ENCODE peak calls at places on chromosomes 13 and 19, in four cellular contexts. S, H, B and W are unnamed samples.

GRCh38 chr19:40144947-40145748 is 46.1 kb upstream of the MAP3K10 start:
- DNase-seq in B (no peak), H (no peak), S (no peak), W (no peak)

GRCh38 chr13:56561327-56561726 is 579.4 kb upstream of the PRR20A start:
- DNase-seq in H (no peak), B (no peak), S (no peak), W (no peak)

GRCh38 chr19:13277104-13277809 is 127.0 kb downstream of the IER2 start:
- DNase-seq in H (peak; percentile 38), S (peak; percentile 61), B (peak; percentile 83), W (peak; percentile 79)

GRCh38 chr13:24187185-24187584 is 26.7 kb downstream of the SPATA13 start:
- DNase-seq in S (no peak), B (peak; percentile 46), H (no peak), W (no peak)

GRCh38 chr19:36051236-36051635 is 2.8 kb downstream of the THAP8 start:
- DNase-seq in S (peak; percentile 85), H (no peak), B (peak; percentile 29), W (no peak)

GRCh38 chr13:31172535-31172934 is 10.8 kb upstream of the HSPH1 start:
- DNase-seq in B (peak; percentile 91), H (no peak), S (no peak), W (no peak)

GRCh38 chr19:15934332-15935078 is at the start of gene CYP4F11:
- DNase-seq in S (no peak), H (no peak), B (no peak), W (no peak)

GRCh38 chr13:50387124-50387581 is 371.9 kb downstream of the KCNRG start:
- DNase-seq in S (peak; percentile 72), B (peak; percentile 60), H (peak; percentile 34), W (peak; percentile 23)

GRCh38 chr19:20423381-20424207 is 142.0 kb downstream of the ZNF737 start:
- DNase-seq in S (peak; percentile 34), B (peak; percentile 71), H (peak; percentile 54), W (peak; percentile 24)

GRCh38 chr13:101211261-101211660 is 205.0 kb downstream of the NALCN start:
- DNase-seq in H (no peak), B (peak; percentile 65), S (no peak), W (no peak)

GRCh38 chr13:113073942-113074341 is 31.6 kb upstream of the F7 start:
- DNase-seq in B (no peak), H (no peak), S (no peak), W (no peak)

GRCh38 chr13:48317511-48317981 is 14.0 kb downstream of the RB1 start:
- DNase-seq in S (no peak), H (no peak), B (no peak), W (no peak)

GRCh38 chr13:48303331-48304131 is at the start of gene RB1:
- DNase-seq in H (peak; percentile 92), S (peak; percentile 71), B (peak; percentile 87), W (peak; percentile 90)

GRCh38 chr13:48161530-48162179 is 66.8 kb upstream of the MED4 start:
- DNase-seq in S (no peak), H (no peak), B (no peak), W (no peak)

GRCh38 chr19:37977992-37978391 is 71.0 kb downstream of the SIPA1L3 start:
- DNase-seq in B (peak; percentile 80), H (no peak), S (no peak), W (no peak)

GRCh38 chr19:44553478-44554171 is 24.1 kb upstream of the CEACAM20 start:
- DNase-seq in H (no peak), S (no peak), B (peak; percentile 26), W (no peak)

GRCh38 chr13:28338202-28338601 is 156.7 kb downstream of the FLT1 start:
- DNase-seq in S (no peak), H (no peak), B (no peak), W (no peak)

GRCh38 chr19:318509-318774 is 26.2 kb downstream of the MIER2 start:
- DNase-seq in H (no peak), S (no peak), B (no peak), W (no peak)

GRCh38 chr13:99230991-99231390 is 27.2 kb downstream of the GPR18 start:
- DNase-seq in S (no peak), B (no peak), H (no peak), W (no peak)
- TF ChIP-seq CTCF in S (no peak), B (no peak), H (no peak), W (no peak)

GRCh38 chr13:111099292-111099691 is 15.8 kb upstream of the ARHGEF7 start:
- DNase-seq in H (no peak), B (peak; percentile 5), S (no peak), W (no peak)
- TF ChIP-seq CTCF in H (no peak), B (peak; percentile 11), S (peak; percentile 17), W (no peak)

GRCh38 chr19:21474671-21475181 is 30.7 kb upstream of the ZNF429 start:
- DNase-seq in B (peak; percentile 58), H (peak; percentile 63), S (peak; percentile 95), W (peak; percentile 76)
- TF ChIP-seq CTCF in B (no peak), H (no peak), S (no peak), W (no peak)

DNA sequence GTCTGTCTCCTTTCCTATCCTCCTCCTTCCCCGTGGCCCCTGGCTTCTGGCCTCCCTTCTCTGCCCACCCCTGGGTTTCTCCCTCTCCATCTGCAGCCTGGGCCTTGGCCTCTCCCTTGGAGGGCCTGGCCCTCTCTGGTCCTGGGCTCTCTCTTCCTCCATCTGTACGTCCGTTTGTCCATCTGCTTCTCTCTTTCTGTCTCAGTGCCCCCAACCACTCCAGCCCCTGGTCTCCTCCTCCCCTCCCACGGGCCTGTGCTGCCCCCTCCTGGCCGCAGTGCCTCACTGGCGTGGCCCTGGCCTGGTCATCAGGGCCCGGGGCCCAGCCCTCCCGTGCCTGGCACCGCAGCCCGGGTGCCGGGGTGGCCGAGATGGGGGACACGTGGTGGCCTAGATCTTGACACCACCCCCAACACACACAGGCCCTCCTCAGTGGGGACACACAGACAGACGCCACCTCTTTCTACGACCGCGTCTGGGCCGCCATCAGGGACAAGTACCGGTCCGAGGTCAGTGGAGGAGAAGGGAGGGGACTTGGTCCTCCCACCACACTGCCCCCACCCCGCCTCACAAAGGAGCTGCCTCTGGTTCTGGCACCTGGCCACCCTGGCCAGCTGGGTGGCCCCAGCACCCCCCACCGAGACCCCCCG is 11.3 kb downstream of the PRKCSH start:
- DNase-seq in S (peak; percentile 68), B (peak; percentile 40), H (no peak), W (peak; percentile 70)
- TF ChIP-seq CTCF in S (peak; percentile 89), B (peak; percentile 77), H (peak; percentile 59), W (peak; percentile 70)

GRCh38 chr19:58181902-58182576 is 822 bp upstream of the ZNF274 start:
- DNase-seq in S (peak; percentile 75), B (peak; percentile 63), H (no peak), W (no peak)
- TF ChIP-seq CTCF in S (peak; percentile 75), B (peak; percentile 75), H (no peak), W (peak; percentile 69)

DNA sequence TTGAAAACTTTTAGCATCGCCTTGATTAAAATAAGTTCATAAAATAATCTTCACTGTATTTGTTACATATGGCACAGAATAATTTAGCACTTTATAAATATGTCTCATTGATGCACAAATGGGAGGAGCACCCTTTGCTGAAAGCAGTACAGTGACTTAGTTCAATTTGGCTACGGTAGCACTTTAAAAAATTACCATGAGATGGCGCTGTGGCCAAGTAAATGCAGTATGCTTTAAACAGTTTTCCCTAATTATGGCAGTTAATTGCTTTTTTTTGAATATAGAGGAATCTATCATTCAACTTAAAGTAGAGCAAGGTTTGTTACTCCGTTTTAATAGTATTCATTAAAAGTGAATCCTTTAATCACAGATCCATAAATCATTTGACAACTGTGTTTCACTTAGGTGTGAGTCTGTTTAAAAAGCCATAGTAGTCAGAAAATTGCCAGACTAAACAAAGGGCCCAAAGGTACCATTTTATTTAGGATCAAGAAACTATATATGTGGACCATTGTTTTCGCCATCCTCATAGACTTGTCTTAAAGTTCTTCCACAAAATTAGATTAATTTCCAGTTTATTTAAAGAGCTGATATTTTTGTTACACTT is 34.7 kb upstream of the ESD start:
- DNase-seq in S (no peak), H (peak; percentile 36), B (peak; percentile 75), W (peak; percentile 17)
- TF ChIP-seq CTCF in S (peak; percentile 94), H (peak; percentile 64), B (peak; percentile 77), W (peak; percentile 73)

DNA sequence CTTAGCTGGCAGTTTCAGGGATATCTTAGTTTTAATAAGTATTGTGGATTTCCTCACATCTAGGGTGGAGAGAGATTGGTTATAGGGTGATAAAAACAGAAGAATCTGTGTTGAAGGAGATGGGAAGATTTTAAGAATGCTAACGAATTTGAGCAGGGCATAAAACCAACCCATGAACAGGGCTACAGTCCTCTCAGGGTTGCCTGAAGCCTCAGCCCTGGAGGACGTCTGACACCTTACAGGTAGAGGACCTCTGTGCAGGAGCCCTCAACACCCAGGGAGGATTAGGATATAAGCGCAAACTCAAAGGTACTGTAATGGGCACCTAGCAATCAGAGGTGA is 461 bp upstream of the WASF3 start:
- DNase-seq in S (no peak), H (no peak), B (no peak), W (no peak)
- TF ChIP-seq CTCF in S (no peak), H (no peak), B (no peak), W (no peak)

GRCh38 chr19:42465827-42466280 is 23.1 kb upstream of the CXCL17 start:
- DNase-seq in S (no peak), H (no peak), B (no peak), W (peak; percentile 83)
- TF ChIP-seq CTCF in S (peak; percentile 30), H (no peak), B (no peak), W (peak; percentile 42)

GRCh38 chr19:19399733-19400438 is 5.6 kb upstream of the GATAD2A start:
- DNase-seq in H (no peak), B (peak; percentile 56), S (no peak), W (no peak)
- TF ChIP-seq CTCF in H (no peak), B (peak; percentile 22), S (no peak), W (no peak)